ENCODE peak calls at places on chromosomes 2 and 18, in eight cellular contexts. One of them, this sample, is unnamed.

GRCh38 chr2:50535971-50536759 is 495.8 kb downstream of the NRXN1 start:
- DNase-seq in H9: no peak
- DNase-seq in cardiac muscle cell: peak; percentile 51
- DNase-seq in type B pancreatic cell: no peak
- DNase-seq in BJ: no peak
- DNase-seq in endodermal cell: no peak
- DNase-seq in CD8-positive, alpha-beta T cell: no peak
- DNase-seq in spleen: no peak
- DNase-seq in this sample: peak; percentile 10

GRCh38 chr2:222228046-222228445 is 70.8 kb downstream of the PAX3 start:
- DNase-seq in CD8-positive, alpha-beta T cell: no peak
- DNase-seq in endodermal cell: no peak
- DNase-seq in spleen: no peak
- DNase-seq in BJ: no peak
- DNase-seq in H9: no peak
- DNase-seq in type B pancreatic cell: no peak
- DNase-seq in cardiac muscle cell: no peak
- DNase-seq in this sample: no peak

GRCh38 chr18:22300665-22301636 is 116.8 kb downstream of the CTAGE1 start:
- DNase-seq in H9: no peak
- DNase-seq in type B pancreatic cell: no peak
- DNase-seq in BJ: no peak
- DNase-seq in spleen: no peak
- DNase-seq in CD8-positive, alpha-beta T cell: no peak
- DNase-seq in endodermal cell: no peak
- DNase-seq in cardiac muscle cell: peak; percentile 59
- DNase-seq in this sample: no peak

GRCh38 chr18:43961713-43962112 is 684.4 kb upstream of the SYT4 start:
- DNase-seq in cardiac muscle cell: no peak
- DNase-seq in H9: no peak
- DNase-seq in type B pancreatic cell: no peak
- DNase-seq in BJ: no peak
- DNase-seq in CD8-positive, alpha-beta T cell: no peak
- DNase-seq in endodermal cell: no peak
- DNase-seq in spleen: no peak
- DNase-seq in this sample: no peak

GRCh38 chr2:165018207-165018606 is 62.9 kb upstream of the SLC38A11 start:
- DNase-seq in spleen: no peak
- DNase-seq in CD8-positive, alpha-beta T cell: no peak
- DNase-seq in endodermal cell: peak; percentile 67
- DNase-seq in cardiac muscle cell: peak; percentile 3
- DNase-seq in type B pancreatic cell: no peak
- DNase-seq in BJ: no peak
- DNase-seq in H9: peak; percentile 56
- DNase-seq in this sample: no peak

GRCh38 chr18:48490641-48491040 is 48.2 kb upstream of the CTIF start:
- DNase-seq in spleen: no peak
- DNase-seq in H9: no peak
- DNase-seq in cardiac muscle cell: peak; percentile 74
- DNase-seq in type B pancreatic cell: no peak
- DNase-seq in CD8-positive, alpha-beta T cell: no peak
- DNase-seq in endodermal cell: no peak
- DNase-seq in BJ: no peak
- DNase-seq in this sample: no peak

GRCh38 chr2:223057545-223057944 is 5.6 kb downstream of the KCNE4 start:
- DNase-seq in spleen: no peak
- DNase-seq in H9: no peak
- DNase-seq in CD8-positive, alpha-beta T cell: no peak
- DNase-seq in type B pancreatic cell: no peak
- DNase-seq in cardiac muscle cell: peak; percentile 51
- DNase-seq in BJ: no peak
- DNase-seq in endodermal cell: no peak
- DNase-seq in this sample: no peak

GRCh38 chr18:11987527-11987926 is 6.2 kb downstream of the IMPA2 start:
- DNase-seq in BJ: no peak
- DNase-seq in spleen: no peak
- DNase-seq in cardiac muscle cell: peak; percentile 17
- DNase-seq in CD8-positive, alpha-beta T cell: no peak
- DNase-seq in endodermal cell: no peak
- DNase-seq in H9: no peak
- DNase-seq in type B pancreatic cell: no peak
- DNase-seq in this sample: no peak

GRCh38 chr2:130380096-130380934 is 24.5 kb downstream of the PTPN18 start:
- DNase-seq in type B pancreatic cell: no peak
- DNase-seq in BJ: no peak
- DNase-seq in spleen: no peak
- DNase-seq in endodermal cell: no peak
- DNase-seq in cardiac muscle cell: peak; percentile 42
- DNase-seq in H9: no peak
- DNase-seq in CD8-positive, alpha-beta T cell: no peak
- DNase-seq in this sample: no peak

GRCh38 chr2:133232556-133232955 is 335.7 kb downstream of the NCKAP5 start:
- DNase-seq in cardiac muscle cell: peak; percentile 2
- DNase-seq in spleen: no peak
- DNase-seq in type B pancreatic cell: no peak
- DNase-seq in H9: no peak
- DNase-seq in CD8-positive, alpha-beta T cell: no peak
- DNase-seq in endodermal cell: no peak
- DNase-seq in BJ: no peak
- DNase-seq in this sample: no peak

GRCh38 chr2:150076281-150076680 is 411.2 kb downstream of the RND3 start:
- DNase-seq in type B pancreatic cell: no peak
- DNase-seq in endodermal cell: no peak
- DNase-seq in BJ: peak; percentile 34
- DNase-seq in CD8-positive, alpha-beta T cell: no peak
- DNase-seq in cardiac muscle cell: peak; percentile 34
- DNase-seq in H9: no peak
- DNase-seq in spleen: no peak
- DNase-seq in this sample: no peak

GRCh38 chr2:237414056-237414661 is at the start of gene COL6A3:
- DNase-seq in CD8-positive, alpha-beta T cell: no peak
- DNase-seq in H9: no peak
- DNase-seq in spleen: no peak
- DNase-seq in BJ: peak; percentile 97
- DNase-seq in type B pancreatic cell: no peak
- DNase-seq in cardiac muscle cell: peak; percentile 96
- DNase-seq in endodermal cell: no peak
- DNase-seq in this sample: no peak

GRCh38 chr2:64792995-64793639 is 139.4 kb upstream of the SERTAD2 start:
- DNase-seq in H9: no peak
- DNase-seq in type B pancreatic cell: no peak
- DNase-seq in spleen: no peak
- DNase-seq in cardiac muscle cell: no peak
- DNase-seq in CD8-positive, alpha-beta T cell: no peak
- DNase-seq in endodermal cell: no peak
- DNase-seq in BJ: no peak
- DNase-seq in this sample: no peak

GRCh38 chr2:127108090-127108523 is 1.2 kb upstream of the BIN1 start:
- DNase-seq in endodermal cell: no peak
- DNase-seq in cardiac muscle cell: no peak
- DNase-seq in type B pancreatic cell: no peak
- DNase-seq in spleen: peak; percentile 65
- DNase-seq in BJ: no peak
- DNase-seq in CD8-positive, alpha-beta T cell: no peak
- DNase-seq in H9: peak; percentile 31
- DNase-seq in this sample: no peak

GRCh38 chr2:30915485-30915884 is 108.2 kb upstream of the CAPN13 start:
- DNase-seq in spleen: peak; percentile 55
- DNase-seq in type B pancreatic cell: no peak
- DNase-seq in cardiac muscle cell: no peak
- DNase-seq in CD8-positive, alpha-beta T cell: no peak
- DNase-seq in endodermal cell: peak; percentile 92
- DNase-seq in H9: peak; percentile 79
- DNase-seq in BJ: no peak
- DNase-seq in this sample: peak; percentile 74

GRCh38 chr2:239574434-239575156 is 173.8 kb upstream of the HDAC4 start:
- DNase-seq in cardiac muscle cell: peak; percentile 37
- DNase-seq in BJ: no peak
- DNase-seq in endodermal cell: no peak
- DNase-seq in H9: no peak
- DNase-seq in spleen: peak; percentile 56
- DNase-seq in type B pancreatic cell: no peak
- DNase-seq in CD8-positive, alpha-beta T cell: no peak
- DNase-seq in this sample: no peak

GRCh38 chr2:188628989-188629889 is 337.6 kb downstream of the GULP1 start:
- DNase-seq in cardiac muscle cell: peak; percentile 45
- DNase-seq in type B pancreatic cell: no peak
- DNase-seq in endodermal cell: no peak
- DNase-seq in CD8-positive, alpha-beta T cell: no peak
- DNase-seq in spleen: no peak
- DNase-seq in BJ: peak; percentile 90
- DNase-seq in H9: no peak
- DNase-seq in this sample: no peak

GRCh38 chr2:122863516-122863915 is 1108.1 kb downstream of the TSN start:
- DNase-seq in spleen: no peak
- DNase-seq in type B pancreatic cell: no peak
- DNase-seq in H9: no peak
- DNase-seq in cardiac muscle cell: no peak
- DNase-seq in CD8-positive, alpha-beta T cell: no peak
- DNase-seq in BJ: no peak
- DNase-seq in endodermal cell: no peak
- DNase-seq in this sample: no peak

GRCh38 chr18:44744206-44745180 is 63.8 kb downstream of the SETBP1 start:
- DNase-seq in spleen: peak; percentile 78
- DNase-seq in H9: peak; percentile 62
- DNase-seq in type B pancreatic cell: no peak
- DNase-seq in endodermal cell: peak; percentile 81
- DNase-seq in BJ: no peak
- DNase-seq in CD8-positive, alpha-beta T cell: no peak
- DNase-seq in cardiac muscle cell: no peak
- DNase-seq in this sample: peak; percentile 79

GRCh38 chr2:174752403-174753037 is 11.8 kb downstream of the CHRNA1 start:
- DNase-seq in BJ: no peak
- DNase-seq in CD8-positive, alpha-beta T cell: no peak
- DNase-seq in spleen: no peak
- DNase-seq in endodermal cell: no peak
- DNase-seq in cardiac muscle cell: no peak
- DNase-seq in H9: no peak
- DNase-seq in type B pancreatic cell: no peak
- DNase-seq in this sample: no peak

GRCh38 chr2:150346806-150347205 is 140.7 kb downstream of the RND3 start:
- DNase-seq in BJ: no peak
- DNase-seq in cardiac muscle cell: no peak
- DNase-seq in spleen: no peak
- DNase-seq in type B pancreatic cell: no peak
- DNase-seq in endodermal cell: no peak
- DNase-seq in CD8-positive, alpha-beta T cell: no peak
- DNase-seq in H9: no peak
- DNase-seq in this sample: no peak

GRCh38 chr2:51620830-51621229 is 588.9 kb upstream of the NRXN1 start:
- DNase-seq in BJ: no peak
- DNase-seq in endodermal cell: no peak
- DNase-seq in H9: no peak
- DNase-seq in spleen: no peak
- DNase-seq in type B pancreatic cell: no peak
- DNase-seq in cardiac muscle cell: no peak
- DNase-seq in CD8-positive, alpha-beta T cell: no peak
- DNase-seq in this sample: no peak

GRCh38 chr2:88190808-88191721 is 20.9 kb downstream of the THNSL2 start:
- DNase-seq in endodermal cell: peak; percentile 89
- DNase-seq in cardiac muscle cell: peak; percentile 53
- DNase-seq in spleen: no peak
- DNase-seq in BJ: no peak
- DNase-seq in CD8-positive, alpha-beta T cell: no peak
- DNase-seq in type B pancreatic cell: no peak
- DNase-seq in H9: peak; percentile 82
- DNase-seq in this sample: peak; percentile 30

GRCh38 chr18:34764451-34764850 is 54.4 kb downstream of the DTNA start:
- DNase-seq in type B pancreatic cell: no peak
- DNase-seq in spleen: no peak
- DNase-seq in endodermal cell: no peak
- DNase-seq in cardiac muscle cell: no peak
- DNase-seq in H9: no peak
- DNase-seq in CD8-positive, alpha-beta T cell: no peak
- DNase-seq in BJ: no peak
- DNase-seq in this sample: no peak
- TF ChIP-seq CTCF in type B pancreatic cell: peak; percentile 60
- TF ChIP-seq CTCF in spleen: no peak
- TF ChIP-seq CTCF in endodermal cell: peak; percentile 67
- TF ChIP-seq CTCF in cardiac muscle cell: no peak
- TF ChIP-seq CTCF in H9: peak; percentile 49
- TF ChIP-seq CTCF in CD8-positive, alpha-beta T cell: no peak
- TF ChIP-seq CTCF in BJ: no peak
- TF ChIP-seq CTCF in this sample: no peak

GRCh38 chr2:38374978-38375377 is 2.1 kb downstream of the ATL2 start:
- DNase-seq in CD8-positive, alpha-beta T cell: no peak
- DNase-seq in cardiac muscle cell: no peak
- DNase-seq in type B pancreatic cell: no peak
- DNase-seq in H9: no peak
- DNase-seq in BJ: no peak
- DNase-seq in spleen: no peak
- DNase-seq in endodermal cell: no peak
- DNase-seq in this sample: no peak
- TF ChIP-seq CTCF in CD8-positive, alpha-beta T cell: no peak
- TF ChIP-seq CTCF in cardiac muscle cell: no peak
- TF ChIP-seq CTCF in type B pancreatic cell: no peak
- TF ChIP-seq CTCF in H9: no peak
- TF ChIP-seq CTCF in BJ: no peak
- TF ChIP-seq CTCF in spleen: no peak
- TF ChIP-seq CTCF in endodermal cell: no peak
- TF ChIP-seq CTCF in this sample: no peak

GRCh38 chr2:72208225-72208624 is 60.6 kb upstream of the CYP26B1 start:
- DNase-seq in endodermal cell: no peak
- DNase-seq in spleen: no peak
- DNase-seq in type B pancreatic cell: no peak
- DNase-seq in H9: no peak
- DNase-seq in cardiac muscle cell: no peak
- DNase-seq in CD8-positive, alpha-beta T cell: no peak
- DNase-seq in BJ: no peak
- DNase-seq in this sample: no peak

GRCh38 chr2:72211359-72211758 is 63.7 kb upstream of the CYP26B1 start:
- DNase-seq in cardiac muscle cell: no peak
- DNase-seq in H9: no peak
- DNase-seq in endodermal cell: no peak
- DNase-seq in CD8-positive, alpha-beta T cell: no peak
- DNase-seq in BJ: no peak
- DNase-seq in type B pancreatic cell: no peak
- DNase-seq in spleen: no peak
- DNase-seq in this sample: no peak

GRCh38 chr2:72207334-72207733 is 59.7 kb upstream of the CYP26B1 start:
- DNase-seq in type B pancreatic cell: no peak
- DNase-seq in BJ: no peak
- DNase-seq in spleen: no peak
- DNase-seq in H9: no peak
- DNase-seq in endodermal cell: no peak
- DNase-seq in CD8-positive, alpha-beta T cell: no peak
- DNase-seq in cardiac muscle cell: no peak
- DNase-seq in this sample: no peak

GRCh38 chr2:72211777-72212515 is 64.3 kb upstream of the CYP26B1 start:
- DNase-seq in H9: no peak
- DNase-seq in endodermal cell: no peak
- DNase-seq in CD8-positive, alpha-beta T cell: no peak
- DNase-seq in type B pancreatic cell: no peak
- DNase-seq in cardiac muscle cell: peak; percentile 56
- DNase-seq in BJ: no peak
- DNase-seq in spleen: no peak
- DNase-seq in this sample: no peak

GRCh38 chr2:72210470-72210869 is 62.8 kb upstream of the CYP26B1 start:
- DNase-seq in spleen: no peak
- DNase-seq in H9: no peak
- DNase-seq in endodermal cell: no peak
- DNase-seq in cardiac muscle cell: no peak
- DNase-seq in BJ: no peak
- DNase-seq in type B pancreatic cell: no peak
- DNase-seq in CD8-positive, alpha-beta T cell: no peak
- DNase-seq in this sample: no peak
- TF ChIP-seq CTCF in spleen: no peak
- TF ChIP-seq CTCF in H9: no peak
- TF ChIP-seq CTCF in endodermal cell: no peak
- TF ChIP-seq CTCF in cardiac muscle cell: no peak
- TF ChIP-seq CTCF in BJ: no peak
- TF ChIP-seq CTCF in type B pancreatic cell: no peak
- TF ChIP-seq CTCF in CD8-positive, alpha-beta T cell: no peak
- TF ChIP-seq CTCF in this sample: no peak

GRCh38 chr2:204727368-204727767 is 182.1 kb downstream of the PARD3B start:
- DNase-seq in type B pancreatic cell: no peak
- DNase-seq in CD8-positive, alpha-beta T cell: no peak
- DNase-seq in H9: no peak
- DNase-seq in spleen: no peak
- DNase-seq in cardiac muscle cell: no peak
- DNase-seq in BJ: no peak
- DNase-seq in endodermal cell: peak; percentile 45
- DNase-seq in this sample: no peak
- TF ChIP-seq CTCF in type B pancreatic cell: no peak
- TF ChIP-seq CTCF in CD8-positive, alpha-beta T cell: no peak
- TF ChIP-seq CTCF in H9: peak; percentile 21
- TF ChIP-seq CTCF in spleen: no peak
- TF ChIP-seq CTCF in cardiac muscle cell: no peak
- TF ChIP-seq CTCF in BJ: no peak
- TF ChIP-seq CTCF in endodermal cell: peak; percentile 37
- TF ChIP-seq CTCF in this sample: no peak